ENCODE peak calls at places on chromosomes 5 and 9, in six cellular contexts. R is endothelial cell, U is AG09309, X is A549, M is MM.1S, J is fibroblast of mammary gland. F is an unnamed sample.

GRCh38 chr5:157951673-157952373 is 92.9 kb upstream of the CLINT1 start:
- DNase-seq in U (no peak), M (no peak), J (no peak), X (no peak), R (no peak), F (no peak)

GRCh38 chr9:37037137-37037743 is 3.2 kb upstream of the PAX5 start:
- DNase-seq in J (no peak), U (no peak), R (no peak), M (no peak), X (no peak), F (peak; percentile 33)

GRCh38 chr5:103562453-103563157 is at the start of gene NUDT12:
- DNase-seq in U (no peak), J (peak; percentile 77), X (peak; percentile 16), M (peak; percentile 35), R (peak; percentile 81), F (peak; percentile 80)

GRCh38 chr9:131008909-131009618 is at the start of gene LAMC3:
- DNase-seq in M (no peak), R (peak; percentile 57), J (no peak), X (peak; percentile 65), U (no peak), F (no peak)

GRCh38 chr9:133838859-133839507 is 100.8 kb upstream of the SARDH start:
- DNase-seq in R (no peak), U (no peak), J (no peak), M (no peak), X (no peak), F (no peak)

GRCh38 chr9:36969216-36969771 is 64.8 kb downstream of the PAX5 start:
- DNase-seq in M (no peak), J (no peak), X (no peak), U (no peak), R (no peak), F (no peak)

GRCh38 chr5:107085572-107085971 is 585.2 kb downstream of the EFNA5 start:
- DNase-seq in X (no peak), R (no peak), M (no peak), J (no peak), U (no peak), F (no peak)

GRCh38 chr5:168612996-168613395 is 33.8 kb upstream of the PANK3 start:
- DNase-seq in M (no peak), J (no peak), X (no peak), R (no peak), U (no peak), F (no peak)

GRCh38 chr9:123742009-123742767 is 187.7 kb downstream of the DENND1A start:
- DNase-seq in X (no peak), J (peak; percentile 59), M (no peak), R (no peak), U (no peak), F (no peak)

GRCh38 chr5:3140117-3140516 is 388.6 kb upstream of the IRX2 start:
- DNase-seq in U (no peak), J (no peak), X (no peak), R (no peak), M (no peak), F (no peak)

GRCh38 chr5:9667906-9668305 is 37.8 kb upstream of the TAS2R1 start:
- DNase-seq in U (no peak), R (no peak), J (no peak), M (no peak), X (no peak), F (no peak)

GRCh38 chr5:155530046-155530445 is 516.5 kb downstream of the KIF4B start:
- DNase-seq in J (peak; percentile 69), R (no peak), U (no peak), X (no peak), M (no peak), F (no peak)

GRCh38 chr5:108380531-108381021 is 1.3 kb downstream of the FBXL17 start:
- DNase-seq in R (peak; percentile 39), J (no peak), X (peak; percentile 51), M (peak; percentile 47), U (no peak), F (peak; percentile 75)

GRCh38 chr9:90502134-90502533 is 140.5 kb downstream of the DIRAS2 start:
- DNase-seq in M (no peak), J (no peak), R (no peak), U (no peak), X (no peak), F (no peak)

GRCh38 chr5:163503106-163504090 is 2.0 kb upstream of the MAT2B start:
- DNase-seq in X (peak; percentile 54), U (no peak), R (peak; percentile 51), M (peak; percentile 71), J (peak; percentile 89), F (peak; percentile 39)

GRCh38 chr5:179829732-179830435 is 9.2 kb downstream of the SQSTM1 start:
- DNase-seq in R (no peak), J (no peak), M (no peak), U (no peak), X (no peak), F (no peak)

GRCh38 chr5:160171656-160172055 is 52.4 kb upstream of the PWWP2A start:
- DNase-seq in X (no peak), U (no peak), J (peak; percentile 60), R (no peak), M (no peak), F (no peak)

GRCh38 chr5:16654647-16655334 is 38.0 kb upstream of the RETREG1 start:
- DNase-seq in M (no peak), X (no peak), J (no peak), U (no peak), R (no peak), F (no peak)

GRCh38 chr5:174378116-174378874 is 332.8 kb downstream of the NSG2 start:
- DNase-seq in R (no peak), J (no peak), M (no peak), U (no peak), X (no peak), F (no peak)

GRCh38 chr9:94821098-94821930 is 94.8 kb downstream of the AOPEP start:
- DNase-seq in U (no peak), R (no peak), J (no peak), X (no peak), M (peak; percentile 42), F (no peak)

GRCh38 chr5:175547810-175548209 is 69.5 kb downstream of the SFXN1 start:
- DNase-seq in U (no peak), X (no peak), J (no peak), R (no peak), M (no peak), F (no peak)

GRCh38 chr9:137406876-137407589 is 15.9 kb downstream of the EXD3 start:
- DNase-seq in U (no peak), R (peak; percentile 93), J (peak; percentile 45), X (peak; percentile 64), M (no peak), F (peak; percentile 90)

GRCh38 chr5:174324680-174325079 is 279.2 kb downstream of the NSG2 start:
- DNase-seq in M (no peak), U (no peak), R (no peak), X (no peak), J (peak; percentile 28), F (no peak)

GRCh38 chr9:28197653-28198052 is 624.4 kb upstream of the C9orf72 start:
- DNase-seq in M (no peak), U (no peak), J (no peak), R (no peak), X (no peak), F (no peak)

GRCh38 chr5:6820851-6821479 is 107.7 kb downstream of the TENT4A start:
- DNase-seq in J (peak; percentile 30), R (peak; percentile 78), U (no peak), M (peak; percentile 76), X (peak; percentile 46), F (peak; percentile 84)

GRCh38 chr5:125073090-125073489 is 326.7 kb upstream of the ZNF608 start:
- DNase-seq in R (no peak), M (no peak), J (no peak), U (no peak), X (no peak), F (no peak)

GRCh38 chr5:74394924-74395880 is 245.3 kb downstream of the ENC1 start:
- DNase-seq in R (peak; percentile 25), U (no peak), X (no peak), M (peak; percentile 92), J (no peak), F (no peak)

GRCh38 chr5:43338856-43339255 is 25.6 kb upstream of the HMGCS1 start:
- DNase-seq in R (no peak), M (no peak), U (no peak), X (no peak), J (no peak), F (no peak)
- TF ChIP-seq CTCF in R (no peak), M (no peak), U (no peak), X (no peak), J (no peak), F (no peak)

GRCh38 chr5:146130440-146131045 is 25.2 kb upstream of the PLAC8L1 start:
- DNase-seq in R (no peak), X (no peak), J (peak; percentile 52), U (peak; percentile 28), M (peak; percentile 22), F (no peak)
- TF ChIP-seq CTCF in R (peak; percentile 62), X (peak; percentile 67), J (peak; percentile 63), U (peak; percentile 48), M (peak; percentile 60), F (peak; percentile 71)

DNA sequence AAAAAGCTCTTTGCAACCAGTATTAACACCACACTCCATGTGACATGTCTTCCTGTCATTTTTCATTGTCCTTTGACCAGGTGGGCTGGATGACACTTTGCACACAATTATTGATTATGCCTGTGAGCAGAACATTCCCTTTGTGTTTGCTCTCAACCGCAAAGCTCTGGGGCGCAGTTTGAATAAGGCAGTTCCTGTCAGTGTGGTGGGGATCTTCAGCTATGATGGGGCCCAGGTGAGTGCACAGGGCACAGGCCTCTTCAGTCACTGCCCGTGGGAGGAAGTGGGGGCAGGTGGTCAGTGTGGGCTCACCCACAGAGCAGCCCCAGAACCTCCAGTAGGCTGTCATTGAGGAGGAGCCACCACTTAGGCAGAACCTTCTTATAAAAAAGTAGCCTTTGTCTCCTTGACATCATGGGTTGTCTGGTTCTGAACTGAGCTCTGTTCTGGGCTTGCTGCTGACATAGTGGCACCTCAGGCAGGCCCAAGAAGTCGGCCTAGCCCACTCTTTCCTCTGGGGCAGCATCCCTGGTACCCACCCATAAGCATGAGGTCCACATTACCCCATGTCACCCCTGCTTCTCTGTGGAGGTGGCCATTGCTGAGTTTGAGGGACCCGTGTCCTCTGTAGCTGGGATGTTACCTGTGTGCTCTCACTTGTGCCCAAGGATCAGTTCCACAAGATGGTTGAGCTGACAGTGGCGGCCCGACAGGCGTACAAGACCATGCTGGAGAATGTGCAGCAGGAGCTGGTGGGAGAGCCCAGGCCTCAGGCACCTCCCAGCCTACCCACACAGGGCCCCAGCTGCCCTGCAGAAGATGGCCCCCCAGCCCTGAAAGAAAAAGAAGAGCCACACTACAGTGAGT is 39.3 kb downstream of the SECISBP2 start:
- DNase-seq in X (no peak), U (no peak), J (no peak), R (no peak), M (no peak), F (no peak)
- TF ChIP-seq CTCF in X (no peak), U (no peak), J (no peak), R (no peak), M (no peak), F (no peak)

DNA sequence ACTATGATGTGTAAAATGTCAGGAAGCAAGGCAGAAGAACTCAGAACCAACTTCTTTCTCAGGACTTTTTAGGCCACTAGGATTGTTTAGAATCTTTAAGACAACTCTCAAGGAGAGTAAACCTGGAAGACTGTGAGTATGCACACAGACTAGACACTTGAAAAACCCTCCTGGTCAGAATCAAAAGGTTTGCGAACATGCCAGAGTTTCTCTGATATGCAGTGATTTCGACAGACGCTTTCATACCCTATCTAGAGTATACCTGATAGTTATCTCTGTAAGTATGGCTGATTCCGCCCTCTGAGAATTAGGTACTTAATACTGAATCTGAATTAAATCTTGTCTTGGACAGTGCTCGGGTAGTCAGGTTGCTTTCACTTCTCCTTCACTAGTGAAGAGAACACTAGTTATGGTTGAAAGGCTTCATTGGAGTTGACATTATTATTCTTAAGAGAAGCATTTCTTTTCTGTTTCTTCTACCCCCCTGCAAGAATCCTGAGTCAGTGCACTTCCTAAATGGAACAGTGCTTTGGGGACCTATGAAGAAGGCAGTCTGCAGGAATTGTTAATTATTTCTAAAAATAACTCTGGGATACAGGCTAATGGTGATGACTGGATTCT is 158.1 kb downstream of the HACD4 start:
- DNase-seq in X (no peak), U (peak; percentile 25), J (peak; percentile 69), M (no peak), R (no peak), F (no peak)
- TF ChIP-seq CTCF in X (no peak), U (no peak), J (no peak), M (no peak), R (no peak), F (no peak)

F was measured in glutamatergic neuron.